ENCODE peak calls at places on chromosomes 13 and 19, in ten cellular contexts. Y is colonic mucosa, T is mesenchymal stem cell, E is WERI-Rb-1, J is right atrium auricular region, Q is gastrocnemius medialis, F is testis, G is fibroblast of lung, S is hepatocyte, K is transverse colon. R is an unnamed sample. For H3K27me3, the result is how much of the 10 kb centered on the place peaks cover.

GRCh38 chr13:30622551-30622950 is 4.8 kb downstream of the USPL1 start:
- DNase-seq in S (no peak), J (no peak), G (no peak), T (no peak), E (no peak), K (no peak), Q (no peak), Y (no peak), F (no peak), R (no peak)

GRCh38 chr13:62919491-62919890 is 1503.8 kb upstream of the PCDH20 start:
- DNase-seq in F (no peak), G (no peak), Q (no peak), S (no peak), Y (no peak), K (no peak), E (no peak), J (no peak), T (no peak), R (no peak)

GRCh38 chr19:682678-683320 is 6.6 kb downstream of the FSTL3 start:
- DNase-seq in G (no peak), F (no peak), S (no peak), J (no peak), E (no peak), K (no peak), T (no peak), Q (no peak), Y (no peak), R (no peak)

GRCh38 chr19:6423499-6424189 is 967 bp downstream of the KHSRP start:
- DNase-seq in J (peak), S (peak), G (peak), Q (no peak), F (peak), E (peak), K (peak), Y (peak), T (peak), R (no peak)

GRCh38 chr19:29965529-29965928 is 23.5 kb downstream of the URI1 start:
- DNase-seq in T (peak), K (no peak), J (no peak), G (peak), Q (no peak), F (no peak), S (no peak), E (no peak), Y (no peak), R (no peak)

GRCh38 chr13:80022146-80022545 is 318.8 kb downstream of the SPRY2 start:
- DNase-seq in G (no peak), Q (no peak), T (no peak), S (no peak), Y (no peak), K (no peak), E (peak), F (no peak), J (no peak), R (no peak)

GRCh38 chr13:30829145-30829544 is 76.9 kb upstream of the MEDAG start:
- DNase-seq in E (no peak), J (no peak), Q (no peak), S (peak), F (no peak), K (no peak), G (peak), T (peak), Y (no peak), R (no peak)

GRCh38 chr13:30371649-30372265 is 50.5 kb upstream of the UBE2L5 start:
- DNase-seq in K (peak), S (peak), E (no peak), J (no peak), G (peak), T (peak), Q (no peak), F (no peak), Y (peak), R (no peak)

GRCh38 chr13:77728265-77728966 is 30.9 kb downstream of the SLAIN1 start:
- DNase-seq in F (no peak), G (peak), K (no peak), J (no peak), E (no peak), T (no peak), Y (no peak), Q (no peak), S (no peak), R (no peak)

GRCh38 chr13:99301056-99301838 is 6.0 kb downstream of the GPR183 start:
- DNase-seq in E (no peak), T (no peak), S (no peak), K (no peak), Q (no peak), G (no peak), Y (no peak), J (no peak), F (no peak), R (no peak)

GRCh38 chr13:101893021-101893420 is 440.5 kb downstream of the ITGBL1 start:
- DNase-seq in G (no peak), F (no peak), T (no peak), Y (no peak), K (no peak), S (no peak), E (no peak), Q (no peak), J (no peak), R (peak)

GRCh38 chr13:99351772-99352171 is 44.6 kb upstream of the GPR183 start:
- DNase-seq in Y (no peak), Q (no peak), F (no peak), J (no peak), T (no peak), G (no peak), S (no peak), K (no peak), E (no peak), R (no peak)

GRCh38 chr13:99895999-99896695 is 75.4 kb downstream of the ZIC5 start:
- DNase-seq in Y (no peak), Q (no peak), G (no peak), T (no peak), E (no peak), F (no peak), K (no peak), S (no peak), J (no peak), R (no peak)

GRCh38 chr13:85313761-85314503 is 485.3 kb downstream of the SLITRK6 start:
- DNase-seq in F (no peak), Y (no peak), G (peak), Q (no peak), S (peak), E (no peak), J (no peak), T (peak), K (no peak), R (no peak)

GRCh38 chr19:4559569-4559968 is at the start of gene SEMA6B:
- DNase-seq in K (no peak), S (peak), J (peak), F (no peak), T (peak), G (no peak), Y (no peak), Q (no peak), E (no peak), R (no peak)

GRCh38 chr13:52713894-52714293 is 25.7 kb downstream of the CNMD start:
- DNase-seq in Y (peak), F (peak), E (no peak), Q (peak), S (no peak), T (no peak), J (peak), K (peak), G (no peak), R (peak)

GRCh38 chr13:52809310-52809769 is 39.1 kb downstream of the PCDH8 start:
- DNase-seq in K (peak), J (no peak), T (peak), S (peak), Y (peak), E (peak), F (peak), Q (no peak), G (peak), R (peak)

GRCh38 chr19:44552324-44552723 is 22.8 kb upstream of the CEACAM20 start:
- DNase-seq in F (peak), J (peak), T (peak), K (peak), G (no peak), Y (peak), Q (no peak), S (peak), E (peak), R (peak)

GRCh38 chr13:90270231-90270630 is 1077.3 kb upstream of the MIR17HG start:
- DNase-seq in K (no peak), Q (no peak), T (no peak), E (no peak), F (no peak), G (peak), Y (no peak), S (no peak), J (no peak), R (no peak)

GRCh38 chr19:38786572-38787265 is 2.3 kb upstream of the LGALS7B start:
- DNase-seq in S (no peak), G (no peak), Y (no peak), F (no peak), T (no peak), K (no peak), E (no peak), J (no peak), Q (no peak), R (no peak)
- H3K27ac ChIP-seq in S (no peak), G (no peak), Y (no peak), F (no peak), T (no peak), K (no peak), E (no peak), J (no peak), Q (no peak), R (no peak)

DNA sequence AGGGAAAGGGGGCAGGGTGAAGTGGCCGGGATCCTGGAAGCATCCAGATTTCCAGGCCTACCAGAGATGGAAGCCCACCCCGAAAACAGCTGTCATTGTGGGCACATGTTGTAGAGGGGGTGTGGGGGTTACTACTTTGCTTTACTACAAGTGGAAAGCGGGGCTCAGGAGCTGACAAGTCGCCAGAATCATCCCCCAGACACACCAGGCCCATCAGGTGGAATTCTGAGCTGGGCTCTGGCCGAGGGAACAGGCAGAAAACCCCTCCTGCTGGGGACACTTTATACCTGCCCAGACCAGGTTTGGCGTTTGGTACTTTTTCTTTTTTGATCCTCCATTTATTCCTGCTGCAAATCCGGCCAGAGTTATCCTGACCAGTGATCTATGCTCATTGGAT is 3.8 kb downstream of the CDX2 start:
- DNase-seq in S (no peak), F (no peak), Q (no peak), T (no peak), E (no peak), G (no peak), J (no peak), K (no peak), Y (peak), R (no peak)
- H3K4me3 ChIP-seq in S (peak), F (no peak), Q (no peak), T (no peak), E (no peak), G (no peak), J (no peak), K (peak), Y (peak), R (no peak)

DNA sequence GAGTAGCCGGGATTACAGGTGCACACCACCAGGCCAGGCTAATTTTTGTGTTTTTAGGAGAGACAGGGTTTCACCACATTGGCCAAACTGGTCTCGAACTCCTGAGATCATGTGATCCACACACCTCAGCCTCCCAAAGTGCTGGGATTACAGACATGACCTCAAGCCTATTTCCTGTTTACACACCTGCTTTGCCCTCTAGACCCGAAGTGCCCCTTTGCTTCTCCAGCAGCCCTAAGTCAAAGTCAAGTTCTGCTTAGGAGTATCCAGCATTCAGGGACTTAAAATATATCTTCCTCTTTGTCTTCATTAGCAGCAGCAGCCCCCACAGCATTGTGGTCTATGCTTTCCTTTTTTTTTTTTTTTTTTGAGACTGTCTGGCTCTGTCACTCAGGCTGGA is 3.6 kb upstream of the POU2F2 start:
- DNase-seq in S (no peak), J (no peak), K (no peak), G (no peak), Q (no peak), Y (no peak), T (no peak), E (no peak), F (no peak), R (no peak)
- H3K27me3 ChIP-seq in S (under half), J (under half), K (under half), G (under half), Q (under half), Y (under half), T (under half), E (under half), F (under half), R (half or more)

DNA sequence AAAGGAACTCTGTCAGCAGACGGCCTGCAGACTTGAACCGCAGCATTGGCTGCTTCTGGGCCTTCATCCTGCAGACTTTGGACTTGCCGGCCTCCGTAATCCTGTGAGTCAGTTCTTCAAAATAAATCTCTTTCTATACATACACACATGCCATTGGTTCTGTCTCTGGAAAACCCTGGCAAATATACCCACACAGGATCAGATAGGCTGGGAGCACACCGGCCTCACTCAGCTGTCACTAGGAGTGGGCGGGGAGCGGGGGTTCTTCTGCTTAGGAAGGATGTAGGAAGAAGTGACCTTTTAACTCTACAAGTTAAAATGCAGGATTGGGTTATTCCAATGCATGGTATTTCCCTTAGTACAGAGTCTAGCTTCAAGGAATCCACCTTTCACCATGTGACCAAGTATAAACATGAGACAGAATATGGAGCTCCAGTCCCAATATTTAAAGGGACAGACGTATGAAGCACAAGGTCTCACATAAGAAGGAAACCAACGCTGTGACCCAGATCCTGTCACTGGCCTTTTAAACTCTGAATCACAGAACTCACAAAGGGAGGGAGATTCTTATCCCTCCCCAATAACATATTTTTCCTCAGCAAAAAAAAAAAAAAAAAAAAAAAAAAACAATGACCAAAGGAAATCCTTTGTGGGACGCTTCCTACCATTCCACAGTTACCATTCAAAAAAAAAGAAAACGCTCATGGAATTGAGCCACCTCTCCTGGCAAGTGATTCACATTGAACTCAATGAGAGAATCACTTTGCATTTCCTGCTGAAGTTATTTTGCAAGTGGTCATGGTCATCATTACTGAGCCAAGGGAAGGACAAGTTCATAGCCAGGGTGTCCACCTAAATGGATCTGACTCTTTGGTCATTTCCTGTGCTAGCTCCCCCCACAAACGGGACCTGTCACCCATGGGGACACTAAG is 352.9 kb downstream of the FOXO1 start:
- DNase-seq in G (peak), S (peak), F (no peak), E (no peak), J (no peak), K (no peak), Q (no peak), T (no peak), Y (no peak), R (no peak)
- H3K27ac ChIP-seq in G (no peak), S (no peak), F (no peak), E (no peak), J (no peak), K (no peak), Q (peak), T (no peak), Y (no peak), R (peak)

GRCh38 chr13:46168818-46169217 is 13.2 kb downstream of the LCP1 start:
- DNase-seq in Q (no peak), G (no peak), S (no peak), F (no peak), Y (no peak), E (no peak), K (no peak), J (no peak), T (no peak), R (no peak)
- H3K4me3 ChIP-seq in Q (no peak), G (no peak), S (no peak), F (no peak), Y (no peak), E (no peak), K (no peak), J (no peak), T (no peak), R (no peak)

R was measured in heart right ventricle.